ENCODE peak calls at places on chromosomes 2 and 18, in five cellular contexts. X is testis; O is neural progenitor cell; G is A673; W is activated CD8-positive, alpha-beta T cell treated with anti-CD3 and anti-CD28 coated beads for 36 hours. A is an unnamed sample.
A peak's percentile ranks its signal among the peaks of the same experiment; 100 is the strongest.

GRCh38 chr2:64819774-64820688 is 166.3 kb upstream of the SERTAD2 start:
- DNase-seq in G (no peak), W (peak; percentile 69), O (no peak), X (no peak), A (no peak)

GRCh38 chr2:11869423-11869991 is 123.1 kb downstream of the LPIN1 start:
- DNase-seq in X (no peak), G (no peak), W (no peak), O (peak; percentile 28), A (no peak)

GRCh38 chr2:143426296-143426695 is 297.1 kb downstream of the ARHGAP15 start:
- DNase-seq in X (no peak), W (no peak), O (no peak), G (no peak), A (peak; percentile 80)

GRCh38 chr2:1743396-1744150 is 742 bp downstream of the PXDN start:
- DNase-seq in O (peak; percentile 83), G (peak; percentile 74), W (peak; percentile 5), X (no peak), A (peak; percentile 39)

GRCh38 chr2:14544247-14544646 is 88.3 kb upstream of the LRATD1 start:
- DNase-seq in G (no peak), X (no peak), O (no peak), W (no peak), A (no peak)

GRCh38 chr18:77851798-77852197 is 602.1 kb downstream of the GALR1 start:
- DNase-seq in W (no peak), O (no peak), G (peak; percentile 1), X (no peak), A (no peak)

GRCh38 chr18:2843161-2843560 is 3.6 kb upstream of the EMILIN2 start:
- DNase-seq in O (no peak), X (peak; percentile 42), G (no peak), W (no peak), A (no peak)

GRCh38 chr2:195672674-195673073 is 15.6 kb downstream of the SLC39A10 start:
- DNase-seq in W (no peak), G (no peak), X (no peak), O (no peak), A (peak; percentile 40)

GRCh38 chr2:47664817-47665216 is 118.1 kb upstream of the MSH6 start:
- DNase-seq in G (peak; percentile 7), W (peak; percentile 10), O (no peak), X (no peak), A (peak; percentile 47)

GRCh38 chr2:237445611-237446332 is 31.8 kb upstream of the COL6A3 start:
- DNase-seq in G (no peak), X (no peak), W (no peak), O (no peak), A (no peak)

GRCh38 chr2:20666364-20667150 is at the start of gene GDF7:
- DNase-seq in G (no peak), X (no peak), O (peak; percentile 58), W (peak; percentile 37), A (no peak)
- TF ChIP-seq CTCF in G (peak; percentile 38), X (no peak), O (peak; percentile 56), W (no peak), A (no peak)

GRCh38 chr18:48666613-48667012 is 127.8 kb downstream of the CTIF start:
- DNase-seq in W (no peak), X (no peak), G (no peak), O (no peak), A (no peak)

GRCh38 chr18:48665654-48666053 is 126.8 kb downstream of the CTIF start:
- DNase-seq in O (no peak), G (no peak), W (no peak), X (no peak), A (no peak)

GRCh38 chr18:48669180-48669675 is 130.4 kb downstream of the CTIF start:
- DNase-seq in W (no peak), G (no peak), O (no peak), X (peak; percentile 2), A (no peak)

GRCh38 chr18:48668466-48669179 is 129.8 kb downstream of the CTIF start:
- DNase-seq in W (no peak), O (no peak), G (no peak), X (peak; percentile 9), A (no peak)

GRCh38 chr18:48667276-48668254 is 128.7 kb downstream of the CTIF start:
- DNase-seq in X (peak; percentile 13), W (no peak), G (no peak), O (peak; percentile 59), A (no peak)
- TF ChIP-seq CTCF in X (peak; percentile 35), W (no peak), G (no peak), O (peak; percentile 52), A (peak; percentile 37)

DNA sequence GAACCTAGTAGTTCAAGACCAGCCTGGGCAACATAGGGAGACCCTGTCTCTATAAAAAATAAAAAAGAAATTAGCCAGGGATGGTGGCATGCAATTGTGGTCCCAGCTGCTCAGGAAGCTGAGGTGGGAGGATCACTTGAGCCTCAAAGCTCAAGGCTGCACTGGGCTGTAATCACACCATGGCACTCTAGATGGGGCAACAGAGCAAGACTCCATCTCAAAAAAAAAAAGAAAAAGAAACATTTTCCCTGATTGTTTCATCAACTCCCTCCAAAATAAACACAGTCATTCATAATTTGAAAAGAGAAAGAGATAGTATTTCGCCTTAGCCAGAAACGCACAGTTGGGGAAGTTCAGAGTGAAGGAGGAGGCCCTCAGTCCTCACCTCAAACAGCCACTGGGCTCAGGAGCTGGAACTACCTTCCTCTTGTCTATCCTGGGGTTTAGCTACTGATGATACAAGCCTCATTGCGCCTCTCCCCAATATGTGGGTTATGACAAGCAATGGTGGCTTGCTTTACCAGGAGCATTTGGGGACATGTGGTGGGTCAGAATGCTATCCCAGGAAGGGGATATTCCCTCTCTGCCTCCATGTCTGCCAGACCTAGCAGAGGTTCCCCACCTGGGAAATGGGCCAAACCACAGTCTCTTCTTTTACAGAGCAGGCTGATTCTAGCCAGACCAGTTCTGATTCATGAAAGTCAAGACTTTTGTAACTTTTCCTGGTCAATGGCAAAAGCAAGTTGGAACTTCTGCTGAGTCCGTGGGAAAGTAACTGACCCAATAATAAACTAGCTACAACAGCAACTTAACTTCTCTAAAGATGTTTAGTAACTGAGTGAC is 22.2 kb upstream of the TMEM87B start:
- DNase-seq in G (peak; percentile 43), X (peak; percentile 55), W (no peak), O (no peak), A (peak; percentile 92)
- TF ChIP-seq CTCF in G (peak; percentile 32), X (no peak), W (no peak), O (peak; percentile 6), A (no peak)

DNA sequence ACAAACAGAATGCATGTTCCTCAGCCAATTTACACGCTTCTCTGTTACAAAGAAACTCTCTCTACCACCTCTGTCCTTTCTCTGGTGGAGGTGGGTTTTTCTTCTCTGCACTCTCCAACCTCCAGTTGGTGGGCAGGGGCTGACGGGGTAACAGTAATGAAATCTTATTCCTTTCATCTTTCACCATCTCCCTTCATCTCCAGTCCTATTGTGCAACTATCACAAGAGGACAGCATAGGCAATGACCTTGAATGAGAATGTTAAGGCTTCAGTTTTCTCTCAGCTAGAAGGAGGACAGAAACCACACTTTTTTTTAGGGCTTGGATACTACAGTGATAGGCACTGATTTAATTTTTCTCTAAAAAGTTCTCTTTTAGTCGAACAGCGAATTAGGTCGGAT is 81.7 kb upstream of the NEUROD1 start:
- DNase-seq in X (no peak), W (no peak), O (no peak), G (no peak), A (no peak)
- TF ChIP-seq CTCF in X (no peak), W (no peak), O (no peak), G (no peak), A (no peak)

DNA sequence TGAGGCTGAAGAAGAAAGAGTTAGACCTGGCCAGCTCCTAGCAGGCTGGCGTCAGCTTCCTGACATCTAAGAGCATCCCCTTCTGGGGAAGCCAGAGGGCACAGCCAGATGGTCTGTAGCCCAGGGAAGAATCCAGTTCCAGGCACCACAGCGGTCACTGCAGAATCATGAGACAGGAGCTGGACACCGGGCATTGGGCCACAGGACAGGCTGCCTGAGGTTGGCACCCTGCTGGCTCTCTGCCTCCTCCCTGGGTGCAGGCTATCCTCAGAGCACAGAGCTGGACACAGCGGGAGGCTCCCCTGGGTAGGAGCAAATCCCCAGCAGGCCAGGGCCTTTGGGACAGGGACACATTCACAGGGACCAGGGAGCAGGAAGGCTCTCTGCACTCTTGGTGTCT is 19.8 kb upstream of the ATOH8 start:
- DNase-seq in X (no peak), G (no peak), W (no peak), O (no peak), A (no peak)
- TF ChIP-seq CTCF in X (no peak), G (no peak), W (no peak), O (no peak), A (no peak)

GRCh38 chr2:95203911-95204310 is 3.4 kb upstream of the ZNF892 start:
- DNase-seq in X (no peak), W (no peak), G (no peak), O (no peak), A (no peak)

GRCh38 chr2:95206086-95206485 is 1.2 kb upstream of the ZNF892 start:
- DNase-seq in X (no peak), W (no peak), O (peak; percentile 14), G (no peak), A (no peak)

GRCh38 chr2:95204396-95204795 is 2.9 kb upstream of the ZNF892 start:
- DNase-seq in G (no peak), X (no peak), O (no peak), W (no peak), A (no peak)

GRCh38 chr2:95208101-95208500 is 780 bp downstream of the ZNF892 start:
- DNase-seq in G (no peak), X (no peak), O (no peak), W (no peak), A (peak; percentile 65)

DNA sequence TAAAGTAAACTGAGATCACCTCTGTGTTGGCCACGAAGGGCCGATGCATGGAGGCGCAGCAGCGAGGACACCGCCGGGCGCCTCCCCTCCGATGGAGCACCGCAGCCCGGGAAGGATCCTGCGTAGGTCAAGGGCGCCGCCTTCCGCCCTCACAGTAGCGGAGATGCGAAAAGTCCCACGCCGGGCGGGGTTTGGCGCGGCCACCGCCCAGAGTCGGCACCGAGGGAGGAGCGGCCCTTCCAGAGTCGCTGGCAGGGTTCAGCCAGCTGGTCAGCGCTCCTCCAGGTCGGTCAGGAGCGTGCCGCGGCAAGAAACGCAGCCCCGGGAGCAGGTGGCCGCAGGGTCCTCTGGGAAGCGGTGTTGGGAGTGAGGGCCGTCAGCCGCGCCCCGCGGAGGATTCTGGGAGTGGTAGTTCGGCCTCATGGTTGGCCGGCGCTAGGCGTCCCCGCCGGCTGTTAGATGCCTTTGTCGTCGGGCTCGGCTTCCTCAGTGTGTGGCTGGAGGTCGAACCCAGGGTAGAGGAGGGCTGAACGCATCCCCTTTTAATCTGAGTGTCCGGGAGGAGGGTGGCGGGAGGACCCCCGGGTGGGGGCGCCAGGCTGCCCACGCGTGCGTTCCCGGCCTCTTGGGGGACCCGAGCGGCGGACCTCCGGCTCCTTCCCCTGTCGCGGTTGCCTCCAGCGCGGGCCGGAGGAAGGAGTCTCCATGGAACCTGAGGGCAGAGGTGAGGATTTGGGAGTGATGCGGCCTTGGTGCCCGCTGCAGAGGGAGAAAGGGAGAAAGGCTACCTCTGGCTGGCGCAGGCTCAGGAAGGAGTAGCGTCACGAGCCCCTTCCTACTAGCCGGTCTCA is at the start of gene ZNF892:
- DNase-seq in G (peak; percentile 90), X (peak; percentile 96), W (peak; percentile 88), O (peak; percentile 96), A (peak; percentile 92)
- TF ChIP-seq CTCF in G (peak; percentile 55), X (peak; percentile 11), W (no peak), O (peak; percentile 23), A (peak; percentile 40)

DNA sequence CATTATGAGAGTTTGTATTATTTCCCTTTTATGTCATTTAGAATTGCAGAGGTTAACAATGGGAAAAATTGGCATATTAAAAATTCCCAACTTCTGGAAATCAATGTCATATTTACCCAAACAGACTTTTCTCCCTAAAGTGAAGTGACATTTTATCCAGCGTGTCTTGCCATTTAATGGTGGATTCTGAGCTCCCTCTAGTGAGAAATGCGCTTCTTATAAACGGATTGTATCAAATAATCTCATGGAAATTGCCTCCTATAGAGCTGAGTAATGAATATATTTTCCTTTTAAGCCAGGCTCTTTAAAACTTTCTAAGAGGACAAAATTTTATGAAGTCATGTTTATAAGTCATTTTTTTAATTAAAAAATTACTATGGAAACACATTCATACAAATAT is 5.7 kb upstream of the GCFC2 start:
- DNase-seq in O (no peak), G (peak; percentile 29), W (no peak), X (no peak), A (no peak)
- TF ChIP-seq CTCF in O (no peak), G (peak; percentile 41), W (no peak), X (no peak), A (no peak)

A was measured in epithelial cell of esophagus.